ENCODE peak calls at places on chromosomes 13 and 19, in nine cellular contexts. L, X, J, U, E, V, I, B and C are unnamed samples. For H3K9me3, the result is how much of the 10 kb centered on the place peaks cover.

GRCh38 chr13:29589234-29589633 is 6.3 kb downstream of the SLC7A1 start:
- DNase-seq in U (no peak), V (no peak), L (no peak), B (no peak), X (no peak), I (no peak), J (no peak), E (no peak), C (no peak)

GRCh38 chr13:76912476-76912875 is 26.3 kb upstream of the KCTD12 start:
- DNase-seq in I (no peak), V (no peak), E (no peak), X (no peak), B (no peak), U (no peak), J (no peak), L (no peak), C (no peak)

GRCh38 chr13:46059405-46059804 is 6.9 kb upstream of the ZC3H13 start:
- DNase-seq in U (no peak), B (no peak), E (no peak), L (no peak), V (no peak), I (no peak), X (no peak), J (no peak), C (no peak)

GRCh38 chr13:111919826-111920225 is 147.1 kb upstream of the SOX1 start:
- DNase-seq in U (no peak), X (no peak), J (no peak), L (no peak), B (no peak), E (no peak), V (no peak), I (no peak), C (no peak)

GRCh38 chr19:46426506-46427162 is 2.1 kb downstream of the PNMA8C start:
- DNase-seq in B (peak), U (peak), E (peak), J (peak), L (peak), X (peak), I (peak), V (no peak), C (peak)

GRCh38 chr19:13207237-13208130 is 57.3 kb downstream of the IER2 start:
- DNase-seq in L (no peak), J (peak), X (no peak), V (no peak), U (no peak), I (peak), E (peak), B (no peak), C (no peak)

GRCh38 chr13:25738342-25738771 is 313.5 kb downstream of the SHISA2 start:
- DNase-seq in X (no peak), V (no peak), L (no peak), E (no peak), I (no peak), B (no peak), J (no peak), U (peak), C (no peak)

GRCh38 chr13:54185785-54186184 is 1157.2 kb downstream of the OLFM4 start:
- DNase-seq in J (no peak), X (no peak), U (no peak), L (no peak), B (no peak), V (no peak), E (no peak), I (no peak), C (no peak)

GRCh38 chr19:11142528-11143171 is 12.9 kb downstream of the SPC24 start:
- DNase-seq in E (peak), J (peak), U (peak), V (peak), L (peak), X (peak), I (peak), B (peak), C (peak)

GRCh38 chr13:107124129-107124718 is 556.3 kb upstream of the ARGLU1 start:
- DNase-seq in J (no peak), I (no peak), B (no peak), E (no peak), U (no peak), X (peak), L (no peak), V (no peak), C (no peak)

GRCh38 chr13:36363464-36363863 is 17.3 kb upstream of the SPART start:
- DNase-seq in E (no peak), I (no peak), B (no peak), V (no peak), L (no peak), X (no peak), J (no peak), U (no peak), C (no peak)

GRCh38 chr13:79070343-79070974 is 335.6 kb downstream of the RBM26 start:
- DNase-seq in I (no peak), B (no peak), X (no peak), U (no peak), J (no peak), E (no peak), L (no peak), V (no peak), C (no peak)

GRCh38 chr13:112346899-112347229 is 29.3 kb upstream of the SPACA7 start:
- DNase-seq in J (no peak), X (no peak), I (no peak), L (no peak), U (no peak), E (no peak), V (no peak), B (no peak), C (no peak)

GRCh38 chr13:36718146-36718545 is 44.3 kb downstream of the SERTM1 start:
- DNase-seq in X (no peak), V (no peak), L (no peak), B (no peak), U (no peak), J (no peak), I (no peak), E (no peak), C (no peak)

GRCh38 chr13:36454121-36454520 is 21.8 kb downstream of the CCNA1 start:
- DNase-seq in V (no peak), E (no peak), J (no peak), L (no peak), X (no peak), U (no peak), B (no peak), I (no peak), C (no peak)

GRCh38 chr13:98909016-98909415 is 68.8 kb downstream of the DOCK9 start:
- DNase-seq in U (no peak), J (no peak), B (no peak), E (no peak), I (no peak), X (peak), V (no peak), L (no peak), C (no peak)

GRCh38 chr13:20499986-20500385 is 25.7 kb downstream of the CRYL1 start:
- DNase-seq in V (no peak), J (no peak), E (no peak), U (no peak), X (no peak), I (no peak), L (no peak), B (no peak), C (no peak)

GRCh38 chr13:95898256-95898655 is 154.9 kb downstream of the UGGT2 start:
- DNase-seq in I (no peak), E (no peak), B (no peak), J (no peak), X (no peak), L (no peak), V (no peak), U (no peak), C (no peak)

GRCh38 chr19:7904074-7905020 is 670 bp downstream of the MAP2K7 start:
- DNase-seq in J (peak), I (peak), V (peak), E (peak), B (peak), X (no peak), U (no peak), L (peak), C (peak)

GRCh38 chr13:110523838-110524237 is 37.7 kb downstream of the RAB20 start:
- DNase-seq in L (no peak), X (no peak), V (no peak), I (no peak), E (no peak), U (no peak), B (peak), J (no peak), C (no peak)

GRCh38 chr13:50275392-50276063 is 260.3 kb downstream of the KCNRG start:
- DNase-seq in J (no peak), I (no peak), U (no peak), E (no peak), X (no peak), V (no peak), B (no peak), L (no peak), C (no peak)

GRCh38 chr13:50116430-50116973 is 101.3 kb downstream of the KCNRG start:
- DNase-seq in U (no peak), E (no peak), L (no peak), X (no peak), B (no peak), V (no peak), I (no peak), J (no peak), C (no peak)

GRCh38 chr19:18091217-18091608 is 4.5 kb upstream of the IL12RB1 start:
- DNase-seq in L (peak), B (peak), J (peak), X (no peak), E (no peak), I (no peak), V (peak), U (peak), C (peak)

GRCh38 chr13:113835461-113836274 is 28.2 kb downstream of the GAS6 start:
- DNase-seq in E (peak), B (peak), U (no peak), X (peak), V (no peak), I (no peak), L (no peak), J (no peak), C (no peak)

GRCh38 chr13:48808689-48809088 is 155.0 kb downstream of the CYSLTR2 start:
- DNase-seq in U (no peak), X (no peak), E (no peak), B (no peak), I (no peak), V (no peak), J (no peak), L (no peak), C (no peak)

GRCh38 chr13:89496478-89496877 is 1825.3 kb downstream of the SLITRK5 start:
- DNase-seq in L (no peak), B (no peak), J (no peak), E (no peak), V (no peak), U (no peak), X (no peak), I (no peak), C (no peak)

GRCh38 chr19:37855098-37855497 is 51.3 kb downstream of the WDR87 start:
- DNase-seq in B (no peak), L (peak), X (no peak), J (peak), V (no peak), E (no peak), U (no peak), I (no peak), C (no peak)

GRCh38 chr13:105144936-105145335 is 1390.5 kb downstream of the EFNB2 start:
- DNase-seq in U (no peak), E (no peak), X (no peak), I (no peak), J (no peak), L (no peak), B (no peak), V (no peak), C (no peak)

GRCh38 chr19:12801466-12802266 is at the start of the genes PRDX2 and THSD8:
- DNase-seq in E (peak), U (peak), I (peak), X (no peak), V (peak), J (peak), B (peak), L (peak), C (peak)

GRCh38 chr13:26482451-26483197 is 74.9 kb upstream of the WASF3 start:
- DNase-seq in E (peak), I (peak), X (peak), L (peak), B (no peak), J (peak), V (no peak), U (peak), C (peak)

GRCh38 chr19:51439021-51439465 is 19.2 kb downstream of the SIGLEC8 start:
- DNase-seq in J (no peak), L (no peak), V (no peak), U (no peak), B (no peak), I (no peak), X (no peak), E (no peak), C (no peak)

GRCh38 chr19:459724-460511 is 915 bp downstream of the SHC2 start:
- DNase-seq in B (peak), J (peak), I (peak), V (no peak), U (peak), X (peak), E (peak), L (peak), C (peak)

GRCh38 chr19:7801020-7801570 is 28.9 kb upstream of the EVI5L start:
- DNase-seq in B (no peak), L (no peak), I (no peak), E (no peak), U (no peak), J (no peak), V (no peak), X (no peak), C (no peak)

GRCh38 chr13:98890186-98890585 is 87.7 kb downstream of the DOCK9 start:
- DNase-seq in V (peak), B (no peak), X (no peak), J (no peak), L (no peak), E (no peak), U (no peak), I (peak), C (peak)

GRCh38 chr13:112330066-112330465 is 46.1 kb upstream of the SPACA7 start:
- DNase-seq in U (no peak), I (no peak), E (no peak), B (no peak), J (no peak), L (no peak), V (no peak), X (no peak), C (no peak)

DNA sequence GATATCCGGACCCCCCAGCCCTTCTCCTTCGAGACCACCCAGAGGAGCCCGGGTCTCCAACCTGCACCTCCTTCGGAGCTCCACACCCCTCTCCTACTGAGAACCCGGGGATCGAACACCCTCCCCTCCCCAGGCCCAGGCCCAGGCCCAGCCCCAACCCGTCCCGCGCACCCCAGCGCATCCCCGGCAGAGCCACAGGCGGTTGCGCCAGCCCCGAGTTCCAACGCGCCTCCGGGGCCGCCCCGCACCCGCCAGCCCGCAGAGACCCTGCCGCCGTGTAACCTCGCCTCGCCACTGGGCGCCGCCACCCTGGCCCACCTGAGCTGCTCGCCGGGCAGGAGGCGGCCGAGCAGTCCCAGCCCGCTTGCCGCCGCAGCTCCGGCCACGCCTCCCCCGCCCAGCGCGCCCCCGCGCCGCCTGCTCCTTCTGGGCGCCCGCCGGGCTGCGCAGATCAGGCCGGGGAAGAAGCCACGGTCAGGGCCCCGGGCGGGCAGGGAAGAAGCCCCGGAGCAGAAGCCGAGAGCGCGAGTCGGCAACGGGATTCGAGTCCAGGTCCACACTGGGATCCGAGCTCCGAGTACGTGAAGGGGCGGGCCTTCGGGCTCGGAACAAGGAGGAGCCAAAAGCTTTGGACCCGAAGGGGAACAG is at the start of gene MBOAT7:
- DNase-seq in U (no peak), L (no peak), J (no peak), E (no peak), V (peak), I (no peak), X (no peak), B (no peak), C (no peak)
- TF ChIP-seq POLR2A in U (no peak), L (peak), J (peak), E (peak), V (no peak), I (peak), X (peak), B (peak), C (peak)

DNA sequence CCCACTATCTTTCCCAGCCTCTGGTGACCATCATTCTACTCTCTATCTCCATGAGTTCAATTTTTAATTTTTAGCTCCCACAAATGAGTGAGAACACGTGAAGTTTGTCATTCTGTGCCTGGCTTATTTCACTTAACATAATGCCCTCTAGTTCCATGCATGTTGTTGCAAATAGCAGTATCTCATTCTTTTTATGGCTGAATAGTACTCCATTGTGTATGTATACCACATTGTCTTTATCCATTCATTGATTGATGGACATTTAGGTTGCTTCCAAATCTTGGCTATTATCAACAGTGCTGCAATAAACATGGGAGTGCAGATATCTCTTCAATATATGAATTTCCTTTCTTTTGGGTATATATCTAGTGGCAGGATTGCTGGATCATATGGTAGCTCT is 22.9 kb upstream of the ZFP82 start:
- DNase-seq in U (no peak), X (no peak), I (no peak), L (no peak), V (no peak), E (no peak), J (no peak), B (no peak), C (no peak)
- H3K9me3 ChIP-seq in U (under half), X (half or more), I (under half), L (half or more), V (half or more), E (under half), J (half or more), B (under half), C (under half)

GRCh38 chr19:9323919-9324583 is at the start of gene ZNF559:
- DNase-seq in B (peak), J (peak), L (peak), U (peak), X (peak), E (peak), V (peak), I (peak), C (peak)
- TF ChIP-seq POLR2A in B (no peak), J (peak), L (peak), U (no peak), X (peak), E (no peak), V (no peak), I (peak), C (no peak)

GRCh38 chr19:52880895-52881389 is 16.5 kb downstream of the ZNF320 start:
- DNase-seq in B (no peak), U (no peak), J (no peak), V (no peak), E (no peak), L (no peak), X (no peak), I (no peak), C (no peak)
- H3K9me3 ChIP-seq in B (under half), U (under half), J (under half), V (under half), E (under half), L (half or more), X (half or more), I (under half), C (under half)

GRCh38 chr19:45075215-45076028 is 856 bp downstream of the ZNF296 start:
- DNase-seq in X (peak), U (peak), B (peak), V (no peak), I (no peak), E (no peak), J (peak), L (peak), C (peak)

GRCh38 chr19:45074744-45075143 is 1.5 kb downstream of the ZNF296 start:
- DNase-seq in J (no peak), U (no peak), L (no peak), I (no peak), X (no peak), V (no peak), B (no peak), E (no peak), C (no peak)

GRCh38 chr19:45076851-45077730 is 813 bp upstream of the ZNF296 start:
- DNase-seq in E (no peak), I (no peak), X (no peak), J (no peak), B (no peak), V (no peak), U (no peak), L (peak), C (no peak)

GRCh38 chr19:45078390-45079062 is 534 bp upstream of the GEMIN7 start:
- DNase-seq in E (no peak), U (no peak), J (no peak), B (no peak), I (no peak), L (no peak), X (no peak), V (no peak), C (no peak)

DNA sequence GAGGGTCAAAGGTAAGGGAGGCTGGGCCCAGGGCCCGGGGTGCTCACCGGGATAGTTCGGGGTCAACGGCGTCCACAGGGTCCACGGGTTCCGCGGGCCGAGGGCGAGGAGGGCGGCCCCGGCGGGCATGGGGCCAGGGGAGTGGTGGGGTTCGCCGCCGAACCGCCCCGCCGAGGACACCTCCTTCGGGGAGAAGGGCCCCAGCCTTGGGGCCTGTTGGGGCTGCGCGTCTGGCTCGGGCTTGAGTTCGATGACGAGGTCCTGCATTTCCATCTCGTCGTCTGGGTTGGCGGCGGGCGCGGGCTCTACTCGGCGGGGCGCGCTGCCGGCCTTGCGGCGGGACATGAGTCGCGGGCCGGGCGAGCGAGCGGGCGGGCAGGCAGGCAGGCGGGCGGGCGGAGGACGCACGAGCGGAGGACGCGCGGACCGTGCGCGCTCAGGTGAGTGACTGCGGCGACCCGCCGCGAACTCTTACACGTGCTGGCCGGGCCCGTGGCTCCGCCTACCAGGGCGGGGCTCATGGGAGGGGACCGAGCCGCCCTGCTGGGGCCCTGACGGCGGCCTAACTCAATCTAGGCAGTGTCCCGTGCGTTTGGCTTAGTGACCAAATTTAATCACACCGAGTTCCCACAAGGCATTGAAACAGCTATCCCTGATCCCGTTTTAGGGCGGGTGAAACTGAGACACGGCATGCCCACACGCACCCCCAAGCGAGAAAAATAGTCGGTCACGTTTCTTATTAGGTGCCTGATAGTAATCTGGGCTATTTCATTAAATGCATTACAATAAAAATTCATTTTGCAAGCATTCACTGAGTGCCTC is at the start of gene ZNF296:
- DNase-seq in I (peak), B (peak), U (peak), J (peak), X (peak), E (no peak), L (peak), V (no peak), C (peak)
- TF ChIP-seq POLR2A in I (no peak), B (peak), U (no peak), J (peak), X (peak), E (no peak), L (peak), V (no peak), C (peak)

DNA sequence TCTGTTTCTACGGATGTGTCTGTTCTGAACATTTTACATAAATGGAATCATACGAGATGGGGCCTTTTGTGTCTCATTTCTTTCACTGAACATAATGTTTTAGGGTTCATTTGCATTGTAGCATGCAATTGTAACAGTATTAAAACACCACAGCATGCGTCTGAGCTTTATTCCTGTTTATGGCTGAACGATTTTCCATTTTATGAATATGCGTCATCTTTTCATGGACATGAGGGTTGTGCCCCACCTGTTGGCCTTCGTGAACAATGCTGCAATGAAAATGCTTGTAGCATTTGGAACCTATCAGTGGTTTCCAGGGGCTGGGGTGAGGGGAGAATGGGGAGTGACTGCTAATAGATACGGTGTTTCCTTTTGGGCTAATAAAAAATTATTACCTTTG is 5.1 kb downstream of the OR10H1 start:
- DNase-seq in U (peak), V (no peak), J (no peak), E (no peak), L (peak), I (peak), B (no peak), X (peak), C (no peak)
- H3K9me3 ChIP-seq in U (under half), V (under half), J (under half), E (under half), L (under half), I (under half), B (under half), X (under half), C (under half)